ENCODE peak calls at places on chromosomes 16 and 17, in seven cellular contexts. One of them, this sample, is unnamed.

GRCh38 chr17:76614912-76615617 is 28.5 kb downstream of the ST6GALNAC1 start:
- DNase-seq in Calu3: no peak
- DNase-seq in AG09309: no peak
- DNase-seq in lung: no peak
- DNase-seq in effector memory CD8-positive, alpha-beta T cell: no peak
- DNase-seq in tibial nerve: no peak
- DNase-seq in amniotic stem cell: no peak
- DNase-seq in this sample: no peak

GRCh38 chr16:70252355-70252988 is 732 bp upstream of the EXOSC6 start:
- DNase-seq in lung: no peak
- DNase-seq in effector memory CD8-positive, alpha-beta T cell: no peak
- DNase-seq in Calu3: peak; percentile 32
- DNase-seq in AG09309: no peak
- DNase-seq in amniotic stem cell: no peak
- DNase-seq in tibial nerve: no peak
- DNase-seq in this sample: no peak

GRCh38 chr17:40303706-40304450 is 5.1 kb upstream of the RARA start:
- DNase-seq in effector memory CD8-positive, alpha-beta T cell: no peak
- DNase-seq in lung: no peak
- DNase-seq in AG09309: no peak
- DNase-seq in amniotic stem cell: no peak
- DNase-seq in Calu3: no peak
- DNase-seq in tibial nerve: no peak
- DNase-seq in this sample: peak; percentile 27

GRCh38 chr16:57956924-57957323 is 14.0 kb downstream of the CNGB1 start:
- DNase-seq in lung: no peak
- DNase-seq in effector memory CD8-positive, alpha-beta T cell: no peak
- DNase-seq in amniotic stem cell: no peak
- DNase-seq in Calu3: no peak
- DNase-seq in tibial nerve: no peak
- DNase-seq in AG09309: no peak
- DNase-seq in this sample: no peak

GRCh38 chr17:30559656-30560055 is 82.4 kb downstream of the GOSR1 start:
- DNase-seq in tibial nerve: no peak
- DNase-seq in lung: no peak
- DNase-seq in amniotic stem cell: no peak
- DNase-seq in effector memory CD8-positive, alpha-beta T cell: no peak
- DNase-seq in Calu3: no peak
- DNase-seq in AG09309: no peak
- DNase-seq in this sample: no peak

GRCh38 chr17:43952724-43953666 is 745 bp downstream of the PYY start:
- DNase-seq in amniotic stem cell: no peak
- DNase-seq in tibial nerve: no peak
- DNase-seq in AG09309: no peak
- DNase-seq in lung: no peak
- DNase-seq in Calu3: no peak
- DNase-seq in effector memory CD8-positive, alpha-beta T cell: no peak
- DNase-seq in this sample: no peak

GRCh38 chr16:48295493-48296281 is 48.3 kb upstream of the ABCC11 start:
- DNase-seq in tibial nerve: no peak
- DNase-seq in Calu3: peak; percentile 57
- DNase-seq in effector memory CD8-positive, alpha-beta T cell: no peak
- DNase-seq in lung: no peak
- DNase-seq in AG09309: no peak
- DNase-seq in amniotic stem cell: no peak
- DNase-seq in this sample: no peak

GRCh38 chr16:81366316-81366932 is 51.7 kb downstream of the GAN start:
- DNase-seq in AG09309: peak; percentile 5
- DNase-seq in effector memory CD8-positive, alpha-beta T cell: peak; percentile 19
- DNase-seq in tibial nerve: no peak
- DNase-seq in amniotic stem cell: no peak
- DNase-seq in Calu3: peak; percentile 36
- DNase-seq in lung: no peak
- DNase-seq in this sample: no peak

GRCh38 chr16:66194866-66195265 is 171.6 kb upstream of the CDH5 start:
- DNase-seq in AG09309: no peak
- DNase-seq in amniotic stem cell: no peak
- DNase-seq in effector memory CD8-positive, alpha-beta T cell: no peak
- DNase-seq in tibial nerve: no peak
- DNase-seq in Calu3: no peak
- DNase-seq in lung: no peak
- DNase-seq in this sample: no peak

GRCh38 chr16:87392823-87393679 is 915 bp downstream of the MAP1LC3B start:
- DNase-seq in amniotic stem cell: no peak
- DNase-seq in lung: peak; percentile 57
- DNase-seq in tibial nerve: no peak
- DNase-seq in Calu3: peak; percentile 42
- DNase-seq in effector memory CD8-positive, alpha-beta T cell: no peak
- DNase-seq in AG09309: no peak
- DNase-seq in this sample: peak; percentile 72

GRCh38 chr16:8943001-8943763 is 20.5 kb downstream of the USP7 start:
- DNase-seq in amniotic stem cell: no peak
- DNase-seq in lung: no peak
- DNase-seq in Calu3: no peak
- DNase-seq in tibial nerve: no peak
- DNase-seq in AG09309: no peak
- DNase-seq in effector memory CD8-positive, alpha-beta T cell: no peak
- DNase-seq in this sample: no peak

GRCh38 chr16:88306411-88306810 is 76.3 kb upstream of the ZNF469 start:
- DNase-seq in AG09309: no peak
- DNase-seq in tibial nerve: no peak
- DNase-seq in effector memory CD8-positive, alpha-beta T cell: no peak
- DNase-seq in lung: no peak
- DNase-seq in amniotic stem cell: no peak
- DNase-seq in Calu3: no peak
- DNase-seq in this sample: peak; percentile 9

GRCh38 chr16:81767987-81768592 is 11.0 kb upstream of the PLCG2 start:
- DNase-seq in effector memory CD8-positive, alpha-beta T cell: no peak
- DNase-seq in Calu3: peak; percentile 54
- DNase-seq in tibial nerve: no peak
- DNase-seq in lung: no peak
- DNase-seq in AG09309: no peak
- DNase-seq in amniotic stem cell: no peak
- DNase-seq in this sample: no peak

GRCh38 chr17:43695968-43696865 is 34.5 kb upstream of the MEOX1 start:
- DNase-seq in effector memory CD8-positive, alpha-beta T cell: no peak
- DNase-seq in amniotic stem cell: no peak
- DNase-seq in Calu3: no peak
- DNase-seq in AG09309: no peak
- DNase-seq in lung: no peak
- DNase-seq in tibial nerve: no peak
- DNase-seq in this sample: no peak

GRCh38 chr16:68921654-68922053 is 78.3 kb downstream of the TANGO6 start:
- DNase-seq in Calu3: peak; percentile 82
- DNase-seq in tibial nerve: no peak
- DNase-seq in AG09309: no peak
- DNase-seq in lung: no peak
- DNase-seq in effector memory CD8-positive, alpha-beta T cell: no peak
- DNase-seq in amniotic stem cell: no peak
- DNase-seq in this sample: no peak

GRCh38 chr16:2048116-2048543 is 345 bp downstream of the TSC2 start:
- DNase-seq in AG09309: no peak
- DNase-seq in effector memory CD8-positive, alpha-beta T cell: no peak
- DNase-seq in tibial nerve: no peak
- DNase-seq in amniotic stem cell: no peak
- DNase-seq in lung: no peak
- DNase-seq in Calu3: no peak
- DNase-seq in this sample: no peak

GRCh38 chr17:69539274-69539673 is 124.8 kb downstream of the MAP2K6 start:
- DNase-seq in tibial nerve: no peak
- DNase-seq in amniotic stem cell: no peak
- DNase-seq in effector memory CD8-positive, alpha-beta T cell: no peak
- DNase-seq in lung: no peak
- DNase-seq in Calu3: no peak
- DNase-seq in AG09309: no peak
- DNase-seq in this sample: no peak

GRCh38 chr17:49746791-49747490 is 17.0 kb downstream of the FAM117A start:
- DNase-seq in AG09309: no peak
- DNase-seq in effector memory CD8-positive, alpha-beta T cell: no peak
- DNase-seq in Calu3: no peak
- DNase-seq in lung: no peak
- DNase-seq in amniotic stem cell: no peak
- DNase-seq in tibial nerve: no peak
- DNase-seq in this sample: no peak

GRCh38 chr16:49932943-49933342 is 77.0 kb upstream of the ZNF423 start:
- DNase-seq in amniotic stem cell: no peak
- DNase-seq in lung: no peak
- DNase-seq in Calu3: no peak
- DNase-seq in tibial nerve: no peak
- DNase-seq in AG09309: no peak
- DNase-seq in effector memory CD8-positive, alpha-beta T cell: no peak
- DNase-seq in this sample: no peak

GRCh38 chr17:30503558-30503957 is 26.4 kb downstream of the GOSR1 start:
- DNase-seq in amniotic stem cell: no peak
- DNase-seq in effector memory CD8-positive, alpha-beta T cell: no peak
- DNase-seq in lung: no peak
- DNase-seq in Calu3: no peak
- DNase-seq in AG09309: no peak
- DNase-seq in tibial nerve: no peak
- DNase-seq in this sample: no peak

GRCh38 chr16:19113577-19114358 is at the start of gene ITPRIPL2:
- DNase-seq in amniotic stem cell: peak; percentile 73
- DNase-seq in tibial nerve: peak; percentile 74
- DNase-seq in effector memory CD8-positive, alpha-beta T cell: no peak
- DNase-seq in AG09309: peak; percentile 69
- DNase-seq in lung: peak; percentile 91
- DNase-seq in Calu3: peak; percentile 86
- DNase-seq in this sample: peak; percentile 93

GRCh38 chr16:10879681-10880589 is 2.9 kb downstream of the CIITA start:
- DNase-seq in lung: no peak
- DNase-seq in amniotic stem cell: no peak
- DNase-seq in AG09309: no peak
- DNase-seq in effector memory CD8-positive, alpha-beta T cell: no peak
- DNase-seq in tibial nerve: no peak
- DNase-seq in Calu3: no peak
- DNase-seq in this sample: no peak

This sample was measured in psoas muscle.